ENCODE peak calls at places on chromosomes 13 and 19, in six cellular contexts. B, F, G, V, H and W are unnamed samples.

GRCh38 chr13:44904982-44905381 is 84.3 kb downstream of the NUFIP1 start:
- DNase-seq in B (peak), F (no peak), G (peak), V (peak), H (no peak), W (no peak)

GRCh38 chr19:58021541-58022282 is 12.1 kb upstream of the ZSCAN1 start:
- DNase-seq in B (peak), F (no peak), G (peak), V (peak), H (peak), W (peak)

GRCh38 chr19:28727133-28727834 is 485.7 kb downstream of the UQCRFS1 start:
- DNase-seq in B (no peak), F (peak), G (no peak), V (peak), H (no peak), W (no peak)

GRCh38 chr13:96444676-96445075 is 354.8 kb downstream of the HS6ST3 start:
- DNase-seq in B (no peak), F (no peak), G (no peak), V (no peak), H (no peak), W (no peak)

GRCh38 chr13:74129500-74130144 is 4.6 kb downstream of the KLF12 start:
- DNase-seq in B (no peak), F (peak), G (no peak), V (peak), H (no peak), W (no peak)

GRCh38 chr13:44128522-44128921 is 245.1 kb upstream of the SERP2 start:
- DNase-seq in B (peak), F (no peak), G (no peak), V (no peak), H (no peak), W (no peak)

GRCh38 chr13:32838985-32839384 is 177.2 kb upstream of the KL start:
- DNase-seq in B (no peak), F (no peak), G (no peak), V (peak), H (no peak), W (no peak)

GRCh38 chr19:47107953-47108746 is 5.4 kb downstream of the ZC3H4 start:
- DNase-seq in B (no peak), F (no peak), G (no peak), V (peak), H (peak), W (no peak)

GRCh38 chr19:311813-312261 is 20.6 kb upstream of the PLPP2 start:
- DNase-seq in B (no peak), F (no peak), G (no peak), V (no peak), H (no peak), W (peak)

GRCh38 chr13:32381539-32381938 is 46.4 kb downstream of the N4BP2L1 start:
- DNase-seq in B (no peak), F (no peak), G (no peak), V (peak), H (peak), W (no peak)

GRCh38 chr13:20195846-20196245 is 3.1 kb upstream of the GJB2 start:
- DNase-seq in B (no peak), F (no peak), G (no peak), V (no peak), H (no peak), W (no peak)

GRCh38 chr19:55526216-55527196 is 10.4 kb downstream of the SBK2 start:
- DNase-seq in B (peak), F (peak), G (no peak), V (peak), H (no peak), W (peak)

GRCh38 chr13:112791662-112792440 is 102.0 kb downstream of the ATP11A start:
- DNase-seq in B (no peak), F (peak), G (no peak), V (no peak), H (no peak), W (peak)

GRCh38 chr13:78241278-78241919 is 322.8 kb upstream of the EDNRB start:
- DNase-seq in B (no peak), F (no peak), G (no peak), V (peak), H (peak), W (no peak)

GRCh38 chr13:99373436-99373835 is 66.2 kb upstream of the GPR183 start:
- DNase-seq in B (no peak), F (peak), G (no peak), V (no peak), H (no peak), W (no peak)

GRCh38 chr13:45773944-45774343 is 71.8 kb downstream of the CBY2 start:
- DNase-seq in B (no peak), F (no peak), G (no peak), V (no peak), H (no peak), W (no peak)

DNA sequence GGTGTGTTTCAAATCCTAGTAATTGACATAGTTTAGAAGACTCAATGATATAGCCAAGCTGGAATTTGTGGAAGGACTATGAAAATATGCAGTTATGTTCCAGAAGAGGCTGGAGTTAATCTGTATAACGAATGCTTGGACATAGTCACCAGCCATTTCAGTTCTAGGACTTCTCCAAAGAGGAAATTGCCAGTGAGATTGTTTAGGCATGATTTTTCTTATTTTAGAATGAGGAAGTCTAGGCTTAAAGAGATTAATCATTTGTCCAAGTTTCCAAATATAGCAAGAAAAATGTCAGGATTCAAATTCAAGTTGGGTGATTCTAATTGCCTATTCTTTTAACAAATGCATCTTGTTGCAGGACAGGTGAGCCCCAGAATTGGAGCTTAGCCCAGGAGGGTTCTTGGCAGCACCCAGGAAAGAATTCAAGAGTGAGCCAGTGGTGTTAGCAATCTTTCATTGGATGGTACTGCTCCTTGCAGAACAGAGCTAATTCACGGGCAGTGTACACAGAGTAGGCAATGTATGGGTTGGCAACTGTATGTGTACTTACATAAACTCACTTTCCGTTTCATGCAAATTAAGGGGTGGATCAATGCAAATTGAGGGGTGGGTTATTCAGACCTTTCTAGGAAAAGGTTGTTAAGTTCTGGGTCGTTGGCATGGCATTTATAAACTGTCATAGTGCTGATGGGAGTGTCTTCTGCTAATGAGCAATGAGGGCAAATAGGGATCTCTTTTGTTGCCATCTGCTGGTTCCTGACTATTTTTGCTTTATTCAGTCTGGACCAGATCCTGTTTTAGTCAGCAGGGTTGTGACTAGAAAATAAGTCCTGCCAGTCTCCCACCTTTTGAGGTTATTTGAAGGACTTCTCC is 763.2 kb upstream of the SLITRK1 start:
- DNase-seq in B (no peak), F (no peak), G (no peak), V (peak), H (peak), W (no peak)
- TF ChIP-seq CTCF in B (no peak), F (no peak), G (no peak), V (no peak), H (no peak), W (no peak)

GRCh38 chr19:44903216-44903601 is 2.4 kb upstream of the APOE start:
- DNase-seq in B (no peak), F (no peak), G (no peak), V (no peak), H (no peak), W (no peak)

GRCh38 chr19:44903602-44904425 is 1.8 kb upstream of the APOE start:
- DNase-seq in B (peak), F (peak), G (peak), V (peak), H (peak), W (peak)

GRCh38 chr19:44907613-44908012 is 2.0 kb downstream of the APOE start:
- DNase-seq in B (no peak), F (no peak), G (no peak), V (no peak), H (no peak), W (no peak)

GRCh38 chr19:44905437-44906160 is at the start of gene APOE:
- DNase-seq in B (no peak), F (no peak), G (no peak), V (peak), H (no peak), W (no peak)

DNA sequence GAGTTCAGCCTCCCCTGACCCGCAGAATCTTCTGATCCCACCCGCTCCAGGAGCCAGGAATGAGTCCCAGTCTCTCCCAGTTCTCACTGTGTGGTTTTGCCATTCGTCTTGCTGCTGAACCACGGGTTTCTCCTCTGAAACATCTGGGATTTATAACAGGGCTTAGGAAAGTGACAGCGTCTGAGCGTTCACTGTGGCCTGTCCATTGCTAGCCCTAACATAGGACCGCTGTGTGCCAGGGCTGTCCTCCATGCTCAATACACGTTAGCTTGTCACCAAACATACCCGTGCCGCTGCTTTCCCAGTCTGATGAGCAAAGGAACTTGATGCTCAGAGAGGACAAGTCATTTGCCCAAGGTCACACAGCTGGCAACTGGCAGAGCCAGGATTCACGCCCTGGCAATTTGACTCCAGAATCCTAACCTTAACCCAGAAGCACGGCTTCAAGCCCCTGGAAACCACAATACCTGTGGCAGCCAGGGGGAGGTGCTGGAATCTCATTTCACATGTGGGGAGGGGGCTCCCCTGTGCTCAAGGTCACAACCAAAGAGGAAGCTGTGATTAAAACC is 1.1 kb upstream of the APOE start:
- DNase-seq in B (no peak), F (no peak), G (no peak), V (no peak), H (peak), W (no peak)
- TF ChIP-seq CTCF in B (no peak), F (no peak), G (no peak), V (peak), H (no peak), W (no peak)

GRCh38 chr19:1468274-1469199 is 10.5 kb downstream of the C19orf25 start:
- DNase-seq in B (no peak), F (no peak), G (no peak), V (peak), H (no peak), W (no peak)
- TF ChIP-seq CTCF in B (no peak), F (no peak), G (no peak), V (peak), H (no peak), W (no peak)

GRCh38 chr19:21362291-21362690 is 3.5 kb downstream of the ZNF738 start:
- DNase-seq in B (no peak), F (no peak), G (no peak), V (no peak), H (no peak), W (no peak)

DNA sequence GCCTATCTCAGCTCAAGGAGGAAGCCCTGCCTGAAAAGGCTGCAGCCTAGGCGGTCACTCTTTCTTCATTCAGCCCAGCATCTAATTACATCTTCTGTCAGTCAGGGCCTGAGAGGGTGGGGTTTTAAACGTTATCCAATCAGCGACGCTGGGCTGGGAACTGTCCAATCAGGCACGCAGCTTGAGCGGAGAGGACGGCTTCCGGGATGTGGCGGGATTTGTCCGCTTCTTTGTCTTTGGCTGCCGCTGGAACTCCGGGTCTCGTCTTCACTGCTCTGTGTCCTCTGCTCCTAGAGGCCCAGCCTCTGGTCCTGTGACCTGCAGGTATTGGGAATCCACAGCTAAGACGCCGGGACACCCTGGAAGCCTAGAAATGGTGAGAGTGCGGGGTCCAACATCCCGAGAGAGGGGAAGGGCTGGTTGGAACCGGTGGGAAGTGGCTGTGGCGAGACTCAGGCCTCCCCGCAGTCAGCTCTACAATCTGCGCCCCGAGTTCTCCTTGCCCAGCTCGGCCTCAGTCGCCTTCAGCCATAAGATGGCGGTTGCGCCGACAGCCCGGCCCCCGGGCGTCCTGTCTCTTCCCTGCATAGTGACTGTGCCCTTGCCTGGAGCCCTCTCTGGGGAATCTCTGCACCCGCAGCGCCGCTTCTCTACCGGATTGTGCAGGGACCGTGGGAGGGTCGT is at the start of gene ZNF738:
- DNase-seq in B (peak), F (peak), G (peak), V (peak), H (peak), W (peak)
- TF ChIP-seq CTCF in B (no peak), F (no peak), G (no peak), V (no peak), H (no peak), W (no peak)

GRCh38 chr19:13083627-13084026 is 19.0 kb downstream of the LYL1 start:
- DNase-seq in B (no peak), F (no peak), G (peak), V (peak), H (no peak), W (no peak)

GRCh38 chr19:13079542-13079986 is 23.1 kb downstream of the LYL1 start:
- DNase-seq in B (peak), F (no peak), G (no peak), V (peak), H (no peak), W (no peak)

GRCh38 chr19:13085673-13086072 is 17.0 kb downstream of the LYL1 start:
- DNase-seq in B (no peak), F (no peak), G (no peak), V (no peak), H (no peak), W (peak)

GRCh38 chr19:13083008-13083404 is 19.7 kb downstream of the LYL1 start:
- DNase-seq in B (no peak), F (no peak), G (no peak), V (no peak), H (no peak), W (no peak)

DNA sequence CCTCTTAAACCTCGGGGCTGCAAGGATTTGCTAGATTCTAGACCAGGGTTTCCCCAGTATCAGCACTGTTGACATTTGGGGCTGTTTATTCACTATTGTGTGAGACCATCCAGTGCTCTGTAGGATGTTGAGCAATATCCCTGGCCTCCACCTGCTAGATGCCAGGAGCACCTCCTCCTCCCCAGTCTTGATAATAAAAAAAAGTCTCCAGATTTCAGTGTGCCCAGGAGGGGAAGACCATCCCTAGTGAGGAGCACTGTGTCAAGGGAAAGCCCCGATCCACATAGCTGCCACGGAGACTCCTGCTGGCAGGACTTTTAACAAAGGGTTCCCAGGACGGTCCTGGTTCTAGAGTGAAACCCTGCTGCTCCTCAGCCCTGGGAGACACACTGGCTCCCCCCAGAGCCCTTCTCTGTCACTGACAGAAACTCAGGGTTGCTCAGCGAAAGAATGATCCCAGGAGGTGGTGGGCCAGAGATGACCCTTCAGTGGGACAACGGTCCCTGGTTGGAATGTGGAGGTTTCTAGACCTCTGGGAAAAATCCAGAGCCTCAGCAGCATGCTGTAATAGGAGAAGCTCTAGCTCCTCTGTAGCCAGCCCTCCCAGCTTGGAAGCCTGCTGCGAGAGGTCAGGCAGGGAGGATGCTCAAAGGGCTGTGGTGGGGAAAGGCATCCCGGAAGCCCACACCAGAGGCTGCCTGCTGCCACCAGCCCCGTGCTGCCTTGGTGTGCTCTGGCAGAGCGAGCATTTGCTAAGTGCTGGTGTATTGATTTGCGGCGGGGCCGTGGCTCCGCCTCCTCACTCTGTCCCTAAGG is 20.3 kb downstream of the LYL1 start:
- DNase-seq in B (peak), F (no peak), G (peak), V (peak), H (peak), W (no peak)
- TF ChIP-seq CTCF in B (peak), F (no peak), G (peak), V (peak), H (peak), W (no peak)

DNA sequence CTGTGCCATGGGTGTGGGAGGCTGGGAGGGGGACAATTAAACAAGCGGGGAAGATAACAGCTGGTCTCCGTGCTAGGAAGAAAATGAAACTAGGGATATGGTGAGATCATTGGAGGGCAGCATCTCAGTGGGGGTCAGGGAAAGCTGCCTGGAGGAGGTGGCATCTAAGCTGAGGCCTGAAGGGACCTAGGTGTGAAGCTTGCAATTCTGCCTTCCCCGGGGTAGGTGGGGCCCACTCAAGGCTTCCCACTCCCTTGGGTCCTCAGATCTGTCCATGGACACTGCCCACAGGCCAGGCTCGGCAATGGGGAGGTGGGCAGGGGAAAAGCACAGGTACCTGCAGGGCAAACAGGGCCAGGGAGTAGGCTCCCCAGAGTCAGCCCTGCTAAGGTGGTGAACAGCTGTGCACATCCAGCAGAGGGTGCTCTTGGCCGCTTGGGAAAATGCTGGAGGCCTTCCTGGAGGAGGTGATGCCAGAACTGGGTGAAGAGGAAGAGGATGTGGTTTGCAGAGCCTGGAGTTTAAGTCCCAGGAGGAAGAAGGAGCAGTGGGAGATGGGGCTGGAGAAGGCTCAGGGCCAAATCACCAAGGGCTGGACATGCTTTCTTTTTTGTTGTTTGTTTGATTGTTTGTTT is 25.7 kb upstream of the CCNE1 start:
- DNase-seq in B (no peak), F (no peak), G (no peak), V (no peak), H (peak), W (no peak)
- TF ChIP-seq CTCF in B (no peak), F (no peak), G (no peak), V (peak), H (peak), W (no peak)

GRCh38 chr13:27355894-27356293 is 68.5 kb upstream of the GTF3A start:
- DNase-seq in B (no peak), F (no peak), G (no peak), V (no peak), H (no peak), W (no peak)

GRCh38 chr13:27353653-27354052 is 70.8 kb upstream of the GTF3A start:
- DNase-seq in B (no peak), F (no peak), G (no peak), V (no peak), H (no peak), W (no peak)

GRCh38 chr13:27352698-27353097 is 71.7 kb upstream of the GTF3A start:
- DNase-seq in B (no peak), F (no peak), G (no peak), V (no peak), H (no peak), W (no peak)

GRCh38 chr13:27353166-27353583 is 71.2 kb upstream of the GTF3A start:
- DNase-seq in B (no peak), F (no peak), G (no peak), V (peak), H (no peak), W (no peak)

DNA sequence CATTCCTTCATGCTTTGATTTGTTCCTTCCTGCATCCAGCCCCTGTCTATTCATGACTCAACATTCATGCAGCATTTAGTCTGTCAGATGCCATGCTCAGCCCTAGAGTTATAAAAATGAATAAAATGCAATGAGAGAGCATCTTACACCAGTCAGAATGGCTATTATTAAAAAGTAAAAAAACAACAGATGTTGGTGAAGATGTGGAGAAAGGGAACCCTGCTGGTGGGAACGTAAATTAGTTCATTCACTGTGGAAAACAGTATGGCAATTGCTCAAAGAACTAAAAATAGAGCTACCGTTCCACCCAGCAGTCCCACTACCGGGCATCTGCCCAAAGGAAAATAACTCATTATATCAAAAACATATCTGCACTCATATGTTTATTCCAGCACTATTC is 70.0 kb upstream of the GTF3A start:
- DNase-seq in B (no peak), F (no peak), G (no peak), V (peak), H (no peak), W (no peak)
- TF ChIP-seq CTCF in B (no peak), F (no peak), G (peak), V (peak), H (no peak), W (no peak)